ENCODE peak calls at places on chromosomes 7 and 10, in seven cellular contexts. One of them, this sample, is unnamed.

GRCh38 chr7:73976761-73977625 is 51.0 kb upstream of the ELN start:
- DNase-seq in bronchial epithelial cell: no peak
- DNase-seq in H9: peak
- DNase-seq in brain microvascular endothelial cell: no peak
- DNase-seq in fibroblast of the aortic adventitia: no peak
- DNase-seq in lung: no peak
- DNase-seq in astrocyte: no peak
- DNase-seq in this sample: no peak

GRCh38 chr7:105268056-105268455 is 120.7 kb downstream of the SRPK2 start:
- DNase-seq in lung: no peak
- DNase-seq in bronchial epithelial cell: peak
- DNase-seq in H9: no peak
- DNase-seq in brain microvascular endothelial cell: peak
- DNase-seq in fibroblast of the aortic adventitia: peak
- DNase-seq in astrocyte: peak
- DNase-seq in this sample: peak

GRCh38 chr7:50119815-50120637 is 27.0 kb upstream of the ZPBP start:
- DNase-seq in bronchial epithelial cell: no peak
- DNase-seq in astrocyte: no peak
- DNase-seq in lung: no peak
- DNase-seq in brain microvascular endothelial cell: no peak
- DNase-seq in H9: peak
- DNase-seq in fibroblast of the aortic adventitia: no peak
- DNase-seq in this sample: no peak

GRCh38 chr10:17923728-17924127 is 28.0 kb upstream of the SLC39A12 start:
- DNase-seq in H9: no peak
- DNase-seq in brain microvascular endothelial cell: peak
- DNase-seq in fibroblast of the aortic adventitia: peak
- DNase-seq in lung: peak
- DNase-seq in bronchial epithelial cell: peak
- DNase-seq in astrocyte: peak
- DNase-seq in this sample: peak

GRCh38 chr7:8638076-8638475 is 204.7 kb downstream of the NXPH1 start:
- DNase-seq in H9: no peak
- DNase-seq in astrocyte: no peak
- DNase-seq in bronchial epithelial cell: no peak
- DNase-seq in lung: no peak
- DNase-seq in fibroblast of the aortic adventitia: no peak
- DNase-seq in brain microvascular endothelial cell: no peak
- DNase-seq in this sample: no peak

GRCh38 chr7:156327474-156327873 is 313.1 kb upstream of the RNF32 start:
- DNase-seq in lung: no peak
- DNase-seq in fibroblast of the aortic adventitia: no peak
- DNase-seq in astrocyte: no peak
- DNase-seq in brain microvascular endothelial cell: no peak
- DNase-seq in bronchial epithelial cell: peak
- DNase-seq in H9: no peak
- DNase-seq in this sample: no peak

GRCh38 chr10:3402334-3402733 is 229.8 kb upstream of the PITRM1 start:
- DNase-seq in fibroblast of the aortic adventitia: no peak
- DNase-seq in brain microvascular endothelial cell: no peak
- DNase-seq in bronchial epithelial cell: no peak
- DNase-seq in astrocyte: no peak
- DNase-seq in H9: no peak
- DNase-seq in lung: no peak
- DNase-seq in this sample: no peak

GRCh38 chr7:47293884-47294568 is 287.9 kb downstream of the TNS3 start:
- DNase-seq in lung: no peak
- DNase-seq in bronchial epithelial cell: no peak
- DNase-seq in brain microvascular endothelial cell: no peak
- DNase-seq in astrocyte: no peak
- DNase-seq in fibroblast of the aortic adventitia: peak
- DNase-seq in H9: no peak
- DNase-seq in this sample: no peak

GRCh38 chr10:116324951-116325635 is 845 bp downstream of the CCDC172 start:
- DNase-seq in brain microvascular endothelial cell: no peak
- DNase-seq in astrocyte: no peak
- DNase-seq in lung: no peak
- DNase-seq in H9: peak
- DNase-seq in bronchial epithelial cell: no peak
- DNase-seq in fibroblast of the aortic adventitia: no peak
- DNase-seq in this sample: no peak

GRCh38 chr7:2079332-2080068 is 153.2 kb downstream of the MAD1L1 start:
- DNase-seq in brain microvascular endothelial cell: no peak
- DNase-seq in fibroblast of the aortic adventitia: no peak
- DNase-seq in bronchial epithelial cell: no peak
- DNase-seq in lung: no peak
- DNase-seq in astrocyte: no peak
- DNase-seq in H9: no peak
- DNase-seq in this sample: no peak

GRCh38 chr7:158585721-158586498 is 1.7 kb downstream of the PTPRN2 start:
- DNase-seq in bronchial epithelial cell: no peak
- DNase-seq in astrocyte: no peak
- DNase-seq in fibroblast of the aortic adventitia: no peak
- DNase-seq in lung: no peak
- DNase-seq in H9: no peak
- DNase-seq in brain microvascular endothelial cell: no peak
- DNase-seq in this sample: no peak

GRCh38 chr7:69359003-69359555 is 239.2 kb upstream of the AUTS2 start:
- DNase-seq in fibroblast of the aortic adventitia: peak
- DNase-seq in H9: no peak
- DNase-seq in astrocyte: peak
- DNase-seq in brain microvascular endothelial cell: no peak
- DNase-seq in lung: no peak
- DNase-seq in bronchial epithelial cell: no peak
- DNase-seq in this sample: peak

GRCh38 chr10:114520453-114520852 is 116.2 kb upstream of the AFAP1L2 start:
- DNase-seq in bronchial epithelial cell: peak
- DNase-seq in lung: no peak
- DNase-seq in astrocyte: peak
- DNase-seq in brain microvascular endothelial cell: peak
- DNase-seq in fibroblast of the aortic adventitia: peak
- DNase-seq in H9: no peak
- DNase-seq in this sample: peak

GRCh38 chr10:102894491-102895213 is 23.4 kb upstream of the CNNM2 start:
- DNase-seq in bronchial epithelial cell: no peak
- DNase-seq in brain microvascular endothelial cell: no peak
- DNase-seq in lung: no peak
- DNase-seq in astrocyte: no peak
- DNase-seq in H9: no peak
- DNase-seq in fibroblast of the aortic adventitia: no peak
- DNase-seq in this sample: no peak

GRCh38 chr7:130359276-130359857 is 14.8 kb downstream of the CPA5 start:
- DNase-seq in H9: no peak
- DNase-seq in fibroblast of the aortic adventitia: no peak
- DNase-seq in brain microvascular endothelial cell: no peak
- DNase-seq in lung: no peak
- DNase-seq in astrocyte: no peak
- DNase-seq in bronchial epithelial cell: peak
- DNase-seq in this sample: no peak

GRCh38 chr7:11104578-11104977 is 130.9 kb downstream of the PHF14 start:
- DNase-seq in fibroblast of the aortic adventitia: no peak
- DNase-seq in brain microvascular endothelial cell: no peak
- DNase-seq in astrocyte: no peak
- DNase-seq in bronchial epithelial cell: no peak
- DNase-seq in lung: no peak
- DNase-seq in H9: no peak
- DNase-seq in this sample: no peak

GRCh38 chr10:3766046-3766761 is 18.8 kb downstream of the KLF6 start:
- DNase-seq in bronchial epithelial cell: peak
- DNase-seq in fibroblast of the aortic adventitia: no peak
- DNase-seq in H9: no peak
- DNase-seq in astrocyte: no peak
- DNase-seq in lung: no peak
- DNase-seq in brain microvascular endothelial cell: no peak
- DNase-seq in this sample: no peak

GRCh38 chr10:132913559-132914115 is 28.7 kb downstream of the CFAP46 start:
- DNase-seq in brain microvascular endothelial cell: no peak
- DNase-seq in fibroblast of the aortic adventitia: no peak
- DNase-seq in astrocyte: no peak
- DNase-seq in lung: no peak
- DNase-seq in H9: no peak
- DNase-seq in bronchial epithelial cell: no peak
- DNase-seq in this sample: no peak

DNA sequence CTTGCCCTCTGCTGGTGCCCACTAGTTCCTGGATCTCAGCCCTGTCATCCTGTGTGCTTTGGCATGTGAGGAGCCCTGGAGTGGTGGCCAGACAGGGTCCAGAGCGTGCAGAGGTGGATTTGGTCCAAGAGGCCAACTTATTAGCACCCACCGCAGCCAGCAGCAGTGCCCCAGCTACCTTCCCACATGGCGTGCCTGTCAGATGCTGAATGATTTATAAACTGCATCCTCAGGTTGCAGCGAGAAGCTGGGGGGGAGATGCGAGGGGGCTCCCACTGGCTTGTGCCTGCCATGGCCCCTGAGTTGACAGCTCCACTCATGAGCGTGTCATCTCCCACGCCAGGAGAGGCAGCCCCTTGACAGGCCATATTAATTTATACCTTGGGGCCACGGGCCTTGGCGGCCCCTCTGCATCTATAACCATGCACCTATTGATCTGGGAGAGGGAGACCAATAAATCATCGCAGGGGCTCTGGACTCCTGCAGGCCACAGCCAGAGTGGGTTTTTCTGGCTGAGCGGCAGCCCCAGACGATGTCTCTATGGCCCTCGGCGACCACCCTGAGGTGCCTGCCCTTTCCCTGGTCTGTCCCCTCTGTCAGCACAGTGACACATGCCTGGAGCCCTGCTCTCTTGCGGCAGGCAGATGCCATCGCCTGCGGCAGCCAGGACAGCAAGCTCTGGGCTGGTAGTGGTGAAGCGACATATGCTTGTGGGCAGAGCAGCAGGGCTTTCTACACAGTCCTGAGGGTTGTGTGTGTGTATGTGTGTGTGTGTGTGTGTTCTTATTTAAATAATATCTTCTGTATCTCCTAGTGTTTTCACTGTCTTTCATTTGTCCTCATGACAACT is 120.8 kb downstream of the CDH23 start:
- DNase-seq in astrocyte: no peak
- DNase-seq in fibroblast of the aortic adventitia: no peak
- DNase-seq in brain microvascular endothelial cell: no peak
- DNase-seq in H9: no peak
- DNase-seq in bronchial epithelial cell: no peak
- DNase-seq in lung: no peak
- DNase-seq in this sample: no peak
- TF ChIP-seq CTCF in astrocyte: no peak
- TF ChIP-seq CTCF in fibroblast of the aortic adventitia: no peak
- TF ChIP-seq CTCF in brain microvascular endothelial cell: no peak
- TF ChIP-seq CTCF in H9: no peak
- TF ChIP-seq CTCF in bronchial epithelial cell: no peak
- TF ChIP-seq CTCF in lung: no peak
- TF ChIP-seq CTCF in this sample: no peak

GRCh38 chr7:134016223-134016941 is 110.8 kb upstream of the LRGUK start:
- DNase-seq in astrocyte: peak
- DNase-seq in lung: no peak
- DNase-seq in brain microvascular endothelial cell: peak
- DNase-seq in bronchial epithelial cell: peak
- DNase-seq in H9: peak
- DNase-seq in fibroblast of the aortic adventitia: peak
- DNase-seq in this sample: no peak
- TF ChIP-seq CTCF in astrocyte: peak
- TF ChIP-seq CTCF in lung: peak
- TF ChIP-seq CTCF in brain microvascular endothelial cell: peak
- TF ChIP-seq CTCF in bronchial epithelial cell: peak
- TF ChIP-seq CTCF in H9: peak
- TF ChIP-seq CTCF in fibroblast of the aortic adventitia: peak
- TF ChIP-seq CTCF in this sample: peak

GRCh38 chr10:46291817-46292572 is 5.2 kb downstream of the ANTXRL start:
- DNase-seq in astrocyte: no peak
- DNase-seq in brain microvascular endothelial cell: no peak
- DNase-seq in H9: no peak
- DNase-seq in lung: no peak
- DNase-seq in fibroblast of the aortic adventitia: no peak
- DNase-seq in bronchial epithelial cell: no peak
- DNase-seq in this sample: no peak

GRCh38 chr10:46294641-46295230 is 7.9 kb downstream of the ANTXRL start:
- DNase-seq in astrocyte: no peak
- DNase-seq in fibroblast of the aortic adventitia: no peak
- DNase-seq in lung: no peak
- DNase-seq in brain microvascular endothelial cell: no peak
- DNase-seq in bronchial epithelial cell: no peak
- DNase-seq in H9: peak
- DNase-seq in this sample: no peak

GRCh38 chr10:46293228-46293627 is 6.4 kb downstream of the ANTXRL start:
- DNase-seq in brain microvascular endothelial cell: no peak
- DNase-seq in H9: peak
- DNase-seq in bronchial epithelial cell: no peak
- DNase-seq in astrocyte: no peak
- DNase-seq in lung: no peak
- DNase-seq in fibroblast of the aortic adventitia: no peak
- DNase-seq in this sample: no peak

GRCh38 chr10:46292573-46293023 is 5.8 kb downstream of the ANTXRL start:
- DNase-seq in fibroblast of the aortic adventitia: no peak
- DNase-seq in brain microvascular endothelial cell: no peak
- DNase-seq in astrocyte: no peak
- DNase-seq in lung: no peak
- DNase-seq in H9: no peak
- DNase-seq in bronchial epithelial cell: no peak
- DNase-seq in this sample: no peak

DNA sequence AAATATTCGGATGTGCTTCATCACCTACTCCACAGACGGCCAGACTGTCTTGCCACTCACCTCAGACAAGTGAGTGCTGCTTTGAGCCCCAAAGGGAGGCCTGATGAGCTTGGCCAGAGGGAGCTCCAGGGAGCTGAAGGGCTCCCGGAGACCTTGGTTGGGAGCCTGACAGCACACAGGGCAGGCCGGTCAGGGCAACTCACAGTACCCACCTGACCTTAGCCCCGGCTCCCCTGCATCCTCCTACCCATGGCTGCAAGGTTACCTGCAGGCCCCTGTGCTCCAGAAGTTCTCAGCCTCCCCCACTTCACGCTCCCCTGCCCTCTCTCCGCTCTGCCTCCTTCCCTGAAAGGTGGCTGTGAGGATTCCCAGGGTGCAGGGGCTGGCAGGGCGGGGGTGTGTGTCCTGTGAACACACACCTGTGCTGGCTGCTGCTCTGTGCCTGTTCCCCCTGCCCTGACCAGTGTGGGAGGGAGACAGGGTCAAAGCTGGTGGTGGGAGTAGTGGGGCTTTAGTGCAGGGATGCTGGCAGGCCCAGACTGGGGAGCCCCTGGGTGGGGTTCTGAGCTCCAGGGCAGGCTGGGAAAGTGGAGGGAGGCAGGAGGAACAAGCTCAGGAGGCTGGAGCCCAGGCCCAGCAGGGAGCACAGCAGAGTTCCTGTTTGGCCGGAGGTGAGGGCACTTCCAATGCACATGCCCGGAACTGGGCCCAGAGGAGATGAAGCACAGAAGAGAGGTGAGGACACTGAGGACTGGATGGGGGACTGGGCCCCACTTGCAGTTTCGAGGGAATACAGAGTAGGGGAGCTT is 7.2 kb downstream of the ANTXRL start:
- DNase-seq in bronchial epithelial cell: no peak
- DNase-seq in brain microvascular endothelial cell: no peak
- DNase-seq in H9: peak
- DNase-seq in lung: peak
- DNase-seq in fibroblast of the aortic adventitia: no peak
- DNase-seq in astrocyte: no peak
- DNase-seq in this sample: no peak
- TF ChIP-seq CTCF in bronchial epithelial cell: peak
- TF ChIP-seq CTCF in brain microvascular endothelial cell: no peak
- TF ChIP-seq CTCF in H9: no peak
- TF ChIP-seq CTCF in lung: no peak
- TF ChIP-seq CTCF in fibroblast of the aortic adventitia: no peak
- TF ChIP-seq CTCF in astrocyte: no peak
- TF ChIP-seq CTCF in this sample: no peak

GRCh38 chr10:61130366-61130765 is 186.4 kb upstream of the RHOBTB1 start:
- DNase-seq in H9: no peak
- DNase-seq in astrocyte: peak
- DNase-seq in bronchial epithelial cell: peak
- DNase-seq in fibroblast of the aortic adventitia: no peak
- DNase-seq in brain microvascular endothelial cell: peak
- DNase-seq in lung: no peak
- DNase-seq in this sample: no peak
- TF ChIP-seq CTCF in H9: no peak
- TF ChIP-seq CTCF in astrocyte: no peak
- TF ChIP-seq CTCF in bronchial epithelial cell: no peak
- TF ChIP-seq CTCF in fibroblast of the aortic adventitia: no peak
- TF ChIP-seq CTCF in brain microvascular endothelial cell: no peak
- TF ChIP-seq CTCF in lung: no peak
- TF ChIP-seq CTCF in this sample: no peak

This sample was measured in retinal pigment epithelial cell.